ENCODE peak calls at places on chromosomes 16 and 17, in ten cellular contexts. Q is fibroblast of villous mesenchyme; D is ascending aorta; U is brain microvascular endothelial cell; S is glutamatergic neuron; C is coronary artery; K is neural crest cell; Z is CD8-positive, alpha-beta T cell; R is dorsolateral prefrontal cortex; G is WERI-Rb-1. A is an unnamed sample.

GRCh38 chr17:7591596-7591995 is 1.7 kb upstream of the SOX15 start:
- DNase-seq in S (no peak), Q (no peak), G (no peak), R (no peak), C (no peak), K (no peak), D (no peak), Z (no peak), U (no peak), A (no peak)

GRCh38 chr16:87149051-87149450 is 168.1 kb downstream of the C16orf95 start:
- DNase-seq in S (no peak), G (no peak), C (no peak), R (no peak), Q (no peak), Z (no peak), U (peak; percentile 59), K (no peak), D (no peak), A (no peak)

GRCh38 chr17:1143573-1143972 is 36.2 kb downstream of the ABR start:
- DNase-seq in C (no peak), Q (peak; percentile 23), G (peak; percentile 85), S (peak; percentile 54), K (peak; percentile 57), Z (no peak), R (no peak), D (no peak), U (peak; percentile 14), A (no peak)

GRCh38 chr17:16519021-16519420 is 27.0 kb upstream of the LRRC75A start:
- DNase-seq in S (no peak), U (no peak), Z (no peak), R (no peak), G (no peak), C (no peak), K (no peak), Q (no peak), D (no peak), A (no peak)

GRCh38 chr16:83899272-83899897 is 470 bp downstream of the MLYCD start:
- DNase-seq in G (peak; percentile 13), U (peak; percentile 41), Z (peak; percentile 58), Q (peak; percentile 74), K (peak; percentile 32), S (peak; percentile 60), R (no peak), D (no peak), C (peak; percentile 80), A (peak; percentile 26)

GRCh38 chr16:70253291-70254094 is 1.8 kb upstream of the EXOSC6 start:
- DNase-seq in S (peak; percentile 63), G (peak; percentile 49), D (no peak), Z (no peak), C (no peak), K (peak; percentile 60), U (peak; percentile 54), Q (peak; percentile 33), R (no peak), A (no peak)

GRCh38 chr16:81551141-81551808 is 106.7 kb downstream of the CMIP start:
- DNase-seq in S (no peak), R (no peak), Z (no peak), U (peak; percentile 83), Q (peak; percentile 50), K (no peak), G (no peak), C (no peak), D (no peak), A (no peak)

GRCh38 chr17:70365098-70365583 is 195.8 kb downstream of the KCNJ2 start:
- DNase-seq in R (no peak), D (no peak), S (no peak), G (no peak), Z (no peak), U (peak; percentile 16), Q (peak; percentile 8), K (no peak), C (no peak), A (no peak)

GRCh38 chr16:35181422-35182030 is 1722.1 kb downstream of the TP53TG3F start:
- DNase-seq in S (no peak), U (no peak), Q (no peak), C (peak; percentile 50), D (no peak), G (no peak), K (no peak), Z (no peak), R (no peak), A (no peak)

GRCh38 chr17:44074231-44074910 is 3.8 kb downstream of the G6PC3 start:
- DNase-seq in S (no peak), G (no peak), K (no peak), Q (no peak), R (no peak), U (no peak), C (no peak), D (no peak), Z (no peak), A (no peak)

GRCh38 chr17:39921323-39921722 is 2.9 kb upstream of the GSDMB start:
- DNase-seq in Q (no peak), D (no peak), Z (no peak), S (no peak), G (no peak), R (no peak), U (no peak), K (no peak), C (no peak), A (no peak)

GRCh38 chr17:27530791-27531391 is 74.6 kb downstream of the KSR1 start:
- DNase-seq in Q (peak; percentile 79), R (no peak), C (peak; percentile 84), S (no peak), D (peak; percentile 23), U (no peak), K (no peak), G (no peak), Z (no peak), A (no peak)

GRCh38 chr17:36004604-36005003 is 3.3 kb upstream of the CCL15 start:
- DNase-seq in S (no peak), Z (no peak), G (no peak), U (no peak), R (no peak), D (no peak), C (no peak), K (no peak), Q (no peak), A (no peak)
- TF ChIP-seq CTCF in S (no peak), Z (no peak), G (no peak), U (no peak), R (no peak), D (no peak), C (no peak), K (no peak), Q (no peak), A (no peak)

DNA sequence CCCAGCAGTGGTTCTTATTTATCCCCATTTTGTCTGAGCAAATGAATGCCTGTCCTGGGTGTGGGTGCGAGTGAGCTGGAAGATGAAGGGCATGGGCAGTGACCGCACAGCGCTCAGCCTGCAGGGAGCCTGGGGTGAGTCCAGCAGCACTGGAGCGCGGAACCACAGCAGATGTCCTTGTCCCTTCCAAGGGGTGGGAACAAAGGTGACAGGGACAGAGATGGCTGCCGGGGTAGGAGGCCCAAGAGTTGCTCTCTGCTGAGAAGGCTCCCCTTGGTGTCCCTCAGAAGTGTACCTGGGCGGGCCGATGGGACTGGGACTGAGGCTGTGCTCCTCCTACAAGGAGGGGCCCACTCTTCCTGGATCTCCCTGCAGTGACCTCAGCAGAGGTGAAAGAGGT is 7.5 kb upstream of the PGAP6 start:
- DNase-seq in K (no peak), Z (no peak), R (no peak), U (no peak), G (peak; percentile 48), Q (no peak), S (no peak), C (no peak), D (no peak), A (no peak)
- TF ChIP-seq CTCF in K (no peak), Z (no peak), R (no peak), U (no peak), G (no peak), Q (no peak), S (no peak), C (no peak), D (no peak), A (no peak)

GRCh38 chr16:55035037-55035436 is 104.4 kb downstream of the IRX5 start:
- DNase-seq in Q (no peak), S (peak; percentile 77), G (peak; percentile 55), U (peak; percentile 11), D (no peak), Z (no peak), R (no peak), C (peak; percentile 60), K (peak; percentile 65), A (peak; percentile 27)
- TF ChIP-seq CTCF in Q (peak; percentile 48), S (peak; percentile 68), G (peak; percentile 78), U (peak; percentile 50), D (no peak), Z (no peak), R (no peak), C (no peak), K (peak; percentile 68), A (peak; percentile 62)

GRCh38 chr17:51120357-51120738 is 320 bp downstream of the SPAG9 start:
- DNase-seq in Z (no peak), G (peak; percentile 55), U (peak; percentile 22), C (no peak), S (no peak), D (no peak), K (peak; percentile 55), Q (peak; percentile 32), R (peak; percentile 28), A (no peak)
- TF ChIP-seq CTCF in Z (no peak), G (peak; percentile 23), U (peak; percentile 4), C (no peak), S (no peak), D (no peak), K (no peak), Q (no peak), R (no peak), A (no peak)

GRCh38 chr16:75130150-75130771 is 13.7 kb upstream of the LDHD start:
- DNase-seq in K (no peak), Q (no peak), U (no peak), R (no peak), Z (no peak), D (no peak), G (peak; percentile 25), C (peak; percentile 29), S (no peak), A (no peak)
- TF ChIP-seq CTCF in K (no peak), Q (no peak), U (no peak), R (no peak), Z (no peak), D (no peak), G (peak; percentile 30), C (no peak), S (no peak), A (no peak)

GRCh38 chr16:72530434-72530833 is 358.5 kb upstream of the PMFBP1 start:
- DNase-seq in Z (no peak), U (peak; percentile 81), D (no peak), Q (peak; percentile 54), K (no peak), R (no peak), S (no peak), C (no peak), G (no peak), A (no peak)
- TF ChIP-seq CTCF in Z (no peak), U (peak; percentile 53), D (no peak), Q (peak; percentile 26), K (no peak), R (no peak), S (no peak), C (no peak), G (no peak), A (no peak)